ENCODE peak calls at places on chromosomes 6 and 20, in ten cellular contexts. E, X, K, Y, M, G, F, Q, I and T are unnamed samples.

GRCh38 chr6:26270903-26271639 is 93.9 kb upstream of the BTN3A2 start:
- DNase-seq in G (peak; percentile 56), F (no peak), X (peak; percentile 49), K (no peak), E (peak; percentile 90), I (peak; percentile 92), Y (peak; percentile 65), M (peak; percentile 98), Q (peak; percentile 43), T (no peak)

GRCh38 chr6:125919618-125920017 is 37.0 kb upstream of the HINT3 start:
- DNase-seq in Q (no peak), M (no peak), X (no peak), E (no peak), G (no peak), I (no peak), K (no peak), Y (no peak), F (no peak), T (no peak)

GRCh38 chr6:138101946-138102731 is 5.1 kb downstream of the PERP start:
- DNase-seq in X (no peak), E (no peak), F (no peak), G (no peak), I (no peak), M (no peak), Y (no peak), Q (no peak), K (no peak), T (no peak)

GRCh38 chr20:44911264-44911921 is 1.5 kb downstream of the PABPC1L start:
- DNase-seq in X (no peak), G (no peak), F (no peak), Q (peak; percentile 89), M (no peak), Y (peak; percentile 60), E (peak; percentile 28), K (no peak), I (peak; percentile 18), T (peak; percentile 85)

GRCh38 chr20:53276143-53276542 is 304.0 kb downstream of the TSHZ2 start:
- DNase-seq in M (no peak), K (no peak), G (no peak), E (no peak), I (no peak), Y (no peak), Q (no peak), F (peak; percentile 31), X (no peak), T (peak; percentile 51)

GRCh38 chr20:15146948-15147347 is 809.5 kb upstream of the FLRT3 start:
- DNase-seq in E (no peak), F (no peak), Q (no peak), I (no peak), X (no peak), G (no peak), M (no peak), Y (no peak), K (no peak), T (no peak)

GRCh38 chr20:3233991-3234498 is 4.9 kb downstream of the SLC4A11 start:
- DNase-seq in F (no peak), G (no peak), I (no peak), E (no peak), Q (no peak), K (no peak), M (no peak), X (no peak), Y (no peak), T (no peak)

GRCh38 chr6:41770381-41771057 is 9.2 kb downstream of the FRS3 start:
- DNase-seq in G (no peak), K (no peak), Q (no peak), F (no peak), M (no peak), E (no peak), Y (no peak), I (no peak), X (no peak), T (no peak)

GRCh38 chr6:84762220-84762940 is 2.0 kb downstream of the TBX18 start:
- DNase-seq in M (no peak), X (no peak), K (no peak), I (no peak), E (no peak), Q (no peak), F (peak; percentile 33), G (no peak), Y (no peak), T (no peak)

GRCh38 chr6:134379086-134379485 is 61.2 kb upstream of the SGK1 start:
- DNase-seq in M (peak; percentile 72), E (no peak), I (no peak), X (no peak), Q (peak; percentile 77), K (no peak), F (peak; percentile 27), G (no peak), Y (no peak), T (no peak)

GRCh38 chr6:56827908-56828649 is 126.8 kb upstream of the BEND6 start:
- DNase-seq in G (no peak), F (no peak), Y (no peak), E (peak; percentile 50), K (no peak), Q (no peak), I (no peak), X (no peak), M (no peak), T (no peak)

GRCh38 chr6:143151381-143151780 is 90.7 kb downstream of the AIG1 start:
- DNase-seq in K (no peak), X (no peak), F (no peak), G (no peak), E (no peak), Q (no peak), I (no peak), Y (no peak), M (no peak), T (no peak)

DNA sequence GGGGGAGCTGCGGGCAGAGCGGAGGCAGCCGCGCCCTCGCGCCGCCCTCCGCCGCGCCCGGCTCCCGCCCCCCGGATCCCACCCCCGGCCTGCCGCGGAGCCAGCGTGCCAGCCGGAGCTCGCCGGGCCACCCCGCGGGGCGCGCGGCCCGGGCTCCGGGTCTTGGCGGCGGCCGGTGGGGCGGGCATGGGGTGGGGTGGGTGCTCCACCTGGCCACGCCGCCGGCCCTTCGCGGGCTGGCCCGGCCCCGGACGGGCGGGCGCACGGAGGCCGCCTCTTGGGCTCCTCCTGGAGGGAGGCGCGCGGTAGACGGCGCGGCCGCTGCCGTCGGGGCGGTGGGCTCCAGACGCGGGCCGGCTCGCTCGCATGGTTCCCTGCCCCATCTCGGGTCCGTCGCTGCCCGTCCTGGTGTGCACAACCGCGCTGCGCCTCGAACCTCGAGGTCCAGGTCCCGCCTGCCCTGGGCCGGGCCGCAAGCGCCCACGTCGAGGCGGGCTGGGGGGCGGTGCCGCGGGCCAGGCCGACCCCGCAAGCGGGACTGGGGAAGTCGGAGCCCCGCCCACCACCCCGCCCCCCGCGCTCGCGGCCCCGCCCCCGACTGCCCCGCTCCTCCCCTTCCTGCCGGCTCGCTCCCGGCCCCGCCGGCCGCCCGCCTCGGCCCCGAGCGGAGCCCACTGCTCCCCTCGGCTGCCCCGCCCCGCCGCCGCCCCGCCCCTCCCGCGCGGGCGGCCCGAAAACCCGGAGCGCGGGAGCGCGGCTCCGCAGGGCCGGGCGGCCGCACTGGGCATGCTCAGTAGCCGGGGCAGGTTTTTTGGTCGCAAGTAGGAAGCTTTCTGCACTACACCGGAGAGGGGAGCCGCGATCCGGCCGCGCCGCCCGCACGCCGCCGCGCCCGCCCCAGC is at the start of gene CDYL:
- DNase-seq in I (peak; percentile 74), X (peak; percentile 89), F (peak; percentile 91), E (peak; percentile 85), Y (peak; percentile 76), Q (peak; percentile 86), M (no peak), G (peak; percentile 89), K (peak; percentile 22), T (peak; percentile 91)
- TF ChIP-seq POLR2A in I (peak; percentile 58), X (peak; percentile 65), F (no peak), E (no peak), Y (peak; percentile 26), Q (no peak), M (no peak), G (no peak), K (peak; percentile 14), T (peak; percentile 37)

GRCh38 chr20:51153867-51154707 is 131.2 kb upstream of the KCNG1 start:
- DNase-seq in G (no peak), X (no peak), K (no peak), Q (no peak), M (no peak), E (no peak), I (no peak), F (no peak), Y (no peak), T (no peak)
- H3K27me3 ChIP-seq in G (no peaks in the 10 kb centered on the region), X (no peaks in the 10 kb centered on the region), K (peaks cover 48% of the 10 kb centered on the region), Q (no peaks in the 10 kb centered on the region), M (peaks cover 3% of the 10 kb centered on the region), E (peaks cover 55% of the 10 kb centered on the region), I (peaks cover 6% of the 10 kb centered on the region), F (peaks cover under 1% of the 10 kb centered on the region), Y (no peaks in the 10 kb centered on the region), T (no peaks in the 10 kb centered on the region)

GRCh38 chr20:37343994-37344355 is 2.0 kb upstream of the SRC start:
- DNase-seq in I (no peak), M (no peak), Y (no peak), X (no peak), K (no peak), G (no peak), F (no peak), E (no peak), Q (no peak), T (no peak)
- TF ChIP-seq POLR2A in I (no peak), M (no peak), Y (no peak), X (no peak), K (no peak), G (no peak), F (no peak), E (no peak), Q (no peak), T (no peak)

GRCh38 chr6:165805067-165805525 is 142.1 kb upstream of the PDE10A start:
- DNase-seq in Y (no peak), I (no peak), K (no peak), E (no peak), F (no peak), Q (no peak), M (no peak), G (no peak), X (no peak), T (no peak)

GRCh38 chr6:165807249-165807951 is 144.4 kb upstream of the PDE10A start:
- DNase-seq in Y (no peak), G (no peak), E (no peak), X (no peak), I (peak; percentile 62), M (no peak), K (no peak), Q (no peak), F (no peak), T (no peak)

GRCh38 chr6:165806126-165806810 is 143.2 kb upstream of the PDE10A start:
- DNase-seq in M (no peak), Y (no peak), F (no peak), K (no peak), G (no peak), Q (no peak), I (no peak), X (no peak), E (no peak), T (no peak)

GRCh38 chr6:165804331-165805066 is 141.5 kb upstream of the PDE10A start:
- DNase-seq in G (no peak), F (no peak), Q (no peak), Y (no peak), I (no peak), K (no peak), X (no peak), E (no peak), M (no peak), T (no peak)

GRCh38 chr6:165805604-165806003 is 142.6 kb upstream of the PDE10A start:
- DNase-seq in G (no peak), X (no peak), E (no peak), Q (no peak), K (no peak), M (no peak), Y (no peak), I (no peak), F (no peak), T (no peak)
- H3K27me3 ChIP-seq in G (no peaks in the 10 kb centered on the region), X (no peaks in the 10 kb centered on the region), E (peaks cover 12% of the 10 kb centered on the region), Q (no peaks in the 10 kb centered on the region), K (peaks cover 40% of the 10 kb centered on the region), M (no peaks in the 10 kb centered on the region), Y (no peaks in the 10 kb centered on the region), I (peaks cover 6% of the 10 kb centered on the region), F (no peaks in the 10 kb centered on the region), T (no peaks in the 10 kb centered on the region)